ENCODE peak calls at places on chromosomes 5 and 9, in six cellular contexts. K is HepG2, T is K562, W is H1, Y is GM12878, Z is GM12892. Q is an unnamed sample.

GRCh38 chr9:21677834-21678233 is 124.6 kb upstream of the MTAP start:
- DNase-seq in K (no peak), T (no peak), W (no peak), Y (no peak), Z (no peak), Q (no peak)

GRCh38 chr5:100595812-100596173 is 60.6 kb downstream of the FAM174A start:
- DNase-seq in K (no peak), T (no peak), W (no peak), Y (no peak), Z (no peak), Q (no peak)

GRCh38 chr9:77980622-77981021 is 51.0 kb downstream of the GNAQ start:
- DNase-seq in K (no peak), T (no peak), W (no peak), Y (no peak), Z (no peak), Q (no peak)

GRCh38 chr5:76402251-76402879 is 720 bp upstream of the IQGAP2 start:
- DNase-seq in K (peak; percentile 58), T (peak; percentile 94), W (no peak), Y (peak; percentile 85), Z (peak; percentile 46), Q (peak; percentile 54)

GRCh38 chr9:129109504-129109903 is 1.1 kb downstream of the CRAT start:
- DNase-seq in K (peak; percentile 41), T (peak; percentile 63), W (no peak), Y (no peak), Z (no peak), Q (no peak)

GRCh38 chr9:122265265-122265900 is 701 bp downstream of the MRRF start:
- DNase-seq in K (peak; percentile 79), T (peak; percentile 55), W (no peak), Y (peak; percentile 38), Z (no peak), Q (peak; percentile 9)

GRCh38 chr5:1231354-1231905 is 6.2 kb downstream of the SLC6A18 start:
- DNase-seq in K (no peak), T (no peak), W (no peak), Y (no peak), Z (no peak), Q (no peak)

GRCh38 chr9:75105841-75106240 is 17.5 kb downstream of the OSTF1 start:
- DNase-seq in K (no peak), T (no peak), W (no peak), Y (no peak), Z (no peak), Q (no peak)

GRCh38 chr9:96122756-96123155 is 179.2 kb downstream of the HSD17B3 start:
- DNase-seq in K (no peak), T (no peak), W (no peak), Y (no peak), Z (no peak), Q (no peak)

GRCh38 chr5:55226027-55226933 is 835 bp downstream of the MCIDAS start:
- DNase-seq in K (peak; percentile 38), T (peak; percentile 90), W (peak; percentile 92), Y (no peak), Z (no peak), Q (peak; percentile 71)

GRCh38 chr9:35110327-35110758 is 5.3 kb downstream of the ATOSB start:
- DNase-seq in K (no peak), T (peak; percentile 23), W (no peak), Y (no peak), Z (no peak), Q (no peak)

GRCh38 chr5:146770546-146770945 is 108.0 kb downstream of the PPP2R2B start:
- DNase-seq in K (no peak), T (no peak), W (no peak), Y (no peak), Z (no peak), Q (no peak)

GRCh38 chr5:61313960-61314681 is 17.9 kb upstream of the ZSWIM6 start:
- DNase-seq in K (no peak), T (no peak), W (no peak), Y (no peak), Z (no peak), Q (no peak)

GRCh38 chr9:17839744-17840143 is 260.9 kb downstream of the SH3GL2 start:
- DNase-seq in K (no peak), T (no peak), W (no peak), Y (no peak), Z (no peak), Q (no peak)

GRCh38 chr5:5419291-5420210 is 2.9 kb upstream of the ICE1 start:
- DNase-seq in K (peak; percentile 52), T (peak; percentile 56), W (no peak), Y (no peak), Z (no peak), Q (no peak)

GRCh38 chr5:4584982-4585381 is 555.1 kb upstream of the ADAMTS16 start:
- DNase-seq in K (no peak), T (no peak), W (no peak), Y (no peak), Z (no peak), Q (no peak)

GRCh38 chr9:132008871-132009812 is 70.5 kb downstream of the MED27 start:
- DNase-seq in K (peak; percentile 63), T (no peak), W (no peak), Y (no peak), Z (no peak), Q (no peak)

GRCh38 chr5:1840741-1841521 is 39.7 kb downstream of the NDUFS6 start:
- DNase-seq in K (no peak), T (no peak), W (peak; percentile 65), Y (no peak), Z (no peak), Q (no peak)

GRCh38 chr9:129665008-129665771 is at the start of gene PRRX2:
- DNase-seq in K (no peak), T (no peak), W (peak; percentile 75), Y (no peak), Z (no peak), Q (no peak)

GRCh38 chr5:168409601-168410458 is 76.4 kb upstream of the RARS1 start:
- DNase-seq in K (no peak), T (no peak), W (no peak), Y (peak; percentile 16), Z (no peak), Q (no peak)

GRCh38 chr5:143456952-143457547 is 53.6 kb upstream of the NR3C1 start:
- DNase-seq in K (no peak), T (no peak), W (no peak), Y (no peak), Z (no peak), Q (no peak)

GRCh38 chr9:109101810-109102209 is 17.9 kb downstream of the TMEM245 start:
- DNase-seq in K (no peak), T (no peak), W (no peak), Y (peak; percentile 69), Z (no peak), Q (no peak)

DNA sequence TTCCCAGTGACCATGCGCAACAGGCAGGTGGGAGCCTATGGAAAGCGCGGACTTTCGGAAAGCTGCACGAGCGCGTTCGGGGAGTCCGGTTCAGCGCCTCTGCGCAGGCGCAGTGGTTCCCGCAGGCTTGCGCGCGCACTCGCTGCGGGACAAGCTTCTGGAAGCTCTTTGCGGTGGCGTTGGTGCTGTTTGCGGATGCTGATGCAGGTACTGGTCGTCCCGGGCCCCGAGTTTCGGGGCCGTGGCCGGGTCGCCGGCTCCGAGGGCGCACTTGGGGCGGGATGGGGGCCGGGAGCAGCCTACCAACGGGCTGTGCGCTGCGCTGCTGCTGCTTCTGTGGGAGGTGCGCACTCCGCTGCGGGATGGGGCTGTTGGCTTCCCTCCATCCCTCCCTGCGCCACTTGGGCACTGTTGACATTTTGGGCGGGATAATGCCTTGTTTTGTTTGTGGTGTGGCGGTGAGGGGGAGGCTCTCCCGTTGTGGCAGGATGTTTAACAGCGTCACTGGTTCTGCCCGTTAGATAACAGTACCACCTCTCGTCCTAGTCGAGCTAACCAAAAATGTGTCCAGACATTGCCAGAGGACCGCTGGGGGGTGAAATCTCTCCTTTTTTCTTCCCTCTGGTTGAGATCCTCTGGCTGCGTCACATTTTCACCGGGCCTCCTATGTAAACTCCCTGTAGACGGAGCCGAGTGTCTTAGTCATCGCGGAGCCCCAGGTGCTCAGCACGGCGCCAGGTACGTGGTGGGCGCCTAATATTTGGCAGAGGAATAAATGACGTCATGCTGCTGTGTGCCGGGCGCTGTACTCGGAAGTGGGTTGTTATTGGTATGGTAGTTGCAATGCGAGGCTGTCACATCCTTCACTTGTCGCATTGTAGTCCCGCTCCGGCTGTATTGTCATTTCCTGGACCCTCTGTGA is at the start of gene ZNF483:
- DNase-seq in K (peak; percentile 78), T (peak; percentile 79), W (peak; percentile 94), Y (no peak), Z (peak; percentile 42), Q (peak; percentile 59)
- TF ChIP-seq POLR2A in K (no peak), T (no peak), W (peak; percentile 67), Y (no peak), Z (no peak), Q (no peak)

DNA sequence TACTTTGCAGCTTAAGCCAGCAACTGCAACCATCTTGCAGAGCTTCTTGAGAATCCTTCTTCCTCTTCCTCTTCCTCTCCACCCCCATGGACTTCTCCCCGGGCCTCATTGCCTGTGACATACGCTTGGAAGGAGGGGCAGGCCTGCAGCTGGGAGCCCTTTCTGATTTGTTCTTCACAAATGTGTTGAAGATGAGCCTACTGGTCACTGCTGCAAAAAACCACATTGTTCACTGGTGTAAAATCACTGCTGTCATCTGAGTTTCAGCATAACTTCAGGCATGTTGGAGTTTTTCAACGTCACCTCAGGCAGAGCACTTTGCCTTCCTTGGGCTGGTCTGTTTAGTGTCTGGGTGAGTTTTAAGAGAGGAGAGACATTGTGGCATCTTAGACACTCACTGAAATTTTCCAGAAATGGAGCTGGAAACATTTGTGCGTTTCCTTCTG is 7.9 kb downstream of the TJP2 start:
- DNase-seq in K (no peak), T (no peak), W (peak; percentile 33), Y (no peak), Z (no peak), Q (no peak)
- TF ChIP-seq TAF1 in K (no peak), T (no peak), W (no peak), Y (no peak), Z (no peak), Q (no peak)

GRCh38 chr5:43208658-43209057 is 16.6 kb downstream of the NIM1K start:
- DNase-seq in K (no peak), T (no peak), W (no peak), Y (no peak), Z (no peak), Q (no peak)

GRCh38 chr5:43207601-43208000 is 15.6 kb downstream of the NIM1K start:
- DNase-seq in K (no peak), T (no peak), W (no peak), Y (no peak), Z (no peak), Q (no peak)

GRCh38 chr5:43204958-43205357 is 12.9 kb downstream of the NIM1K start:
- DNase-seq in K (no peak), T (peak; percentile 36), W (no peak), Y (no peak), Z (no peak), Q (no peak)

GRCh38 chr5:43202380-43202779 is 10.4 kb downstream of the NIM1K start:
- DNase-seq in K (no peak), T (no peak), W (no peak), Y (no peak), Z (no peak), Q (no peak)

GRCh38 chr5:43203373-43203772 is 11.3 kb downstream of the NIM1K start:
- DNase-seq in K (no peak), T (no peak), W (no peak), Y (no peak), Z (no peak), Q (no peak)
- TF ChIP-seq POLR2AphosphoS5 in K (no peak), T (no peak), W (no peak), Y (no peak), Z (no peak), Q (no peak)

DNA sequence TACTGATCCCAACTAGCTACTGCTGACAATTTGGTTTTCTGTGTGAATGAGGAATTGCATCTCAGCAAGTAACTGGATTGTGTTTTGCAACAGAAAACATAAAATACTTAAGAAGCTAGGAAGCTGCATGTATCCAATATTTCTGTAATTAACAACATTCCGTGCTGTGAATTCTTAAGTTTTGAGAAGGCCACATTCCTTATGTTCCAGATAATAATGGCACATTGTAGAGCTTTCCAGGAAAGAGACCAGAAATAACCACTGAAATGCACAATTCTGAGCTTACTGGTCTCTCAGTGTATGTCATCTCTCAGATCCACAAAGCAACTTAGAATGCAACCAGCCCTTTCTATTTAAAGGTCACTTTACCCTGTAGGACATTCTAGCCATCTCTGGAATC is 306.9 kb upstream of the NMUR2 start:
- DNase-seq in K (no peak), T (no peak), W (no peak), Y (no peak), Z (no peak), Q (no peak)
- TF ChIP-seq POLR2A in K (no peak), T (no peak), W (no peak), Y (no peak), Z (no peak), Q (no peak)

Q was measured in GM12891.